ENCODE peak calls at places on chromosome 22, in nine cellular contexts. J is A549, R is ovary, Q is heart right ventricle, A is adrenal gland, H is body of pancreas, V is kidney, O is tibial artery, U is SJSA1. Y is an unnamed sample.
A peak's percentile ranks its signal among the peaks of the same experiment; 100 is the strongest.

GRCh38 chr22:43000441-43001175 is 14.3 kb downstream of the PACSIN2 start:
- DNase-seq in A (peak; percentile 20), J (no peak), U (no peak), O (no peak), V (no peak), H (no peak), Q (no peak), R (no peak), Y (no peak)

GRCh38 chr22:42173183-42173926 is 42.7 kb upstream of the CYP2D6 start:
- DNase-seq in A (peak; percentile 58), U (no peak), O (no peak), R (no peak), H (no peak), Q (no peak), V (no peak), J (no peak), Y (no peak)

GRCh38 chr22:30889268-30889995 is 79.1 kb downstream of the MORC2 start:
- DNase-seq in O (peak; percentile 13), A (no peak), U (no peak), J (no peak), R (peak; percentile 17), H (no peak), Q (no peak), V (peak; percentile 36), Y (no peak)

GRCh38 chr22:39942433-39943213 is 17.6 kb upstream of the TMA7B start:
- DNase-seq in J (no peak), V (no peak), R (no peak), Q (no peak), A (no peak), O (no peak), U (no peak), H (no peak), Y (no peak)

GRCh38 chr22:42662114-42663021 is 13.2 kb upstream of the CYB5R3 start:
- DNase-seq in A (peak; percentile 82), R (peak; percentile 94), H (peak; percentile 86), J (peak; percentile 78), V (peak; percentile 93), O (peak; percentile 80), U (peak; percentile 75), Q (peak; percentile 91), Y (peak; percentile 72)

GRCh38 chr22:27905638-27906037 is 13.4 kb downstream of the PITPNB start:
- DNase-seq in U (no peak), H (no peak), A (no peak), Q (no peak), V (no peak), O (no peak), R (no peak), J (no peak), Y (no peak)

GRCh38 chr22:33883561-33883960 is 36.7 kb downstream of the LARGE1 start:
- DNase-seq in R (no peak), A (no peak), U (peak; percentile 43), J (no peak), Q (no peak), H (no peak), V (no peak), O (no peak), Y (no peak)

GRCh38 chr22:30876925-30877553 is 91.5 kb downstream of the MORC2 start:
- DNase-seq in R (peak; percentile 68), V (peak; percentile 72), O (peak; percentile 19), Q (peak; percentile 49), A (peak; percentile 88), J (no peak), U (no peak), H (peak; percentile 30), Y (no peak)

GRCh38 chr22:41799486-41800347 is 762 bp upstream of the CCDC134 start:
- DNase-seq in H (peak; percentile 43), O (peak; percentile 26), Q (peak; percentile 48), V (peak; percentile 79), A (peak; percentile 68), R (peak; percentile 60), U (no peak), J (no peak), Y (no peak)

GRCh38 chr22:20093437-20093836 is 13.4 kb downstream of the DGCR8 start:
- DNase-seq in O (peak; percentile 46), J (no peak), U (no peak), R (no peak), Q (peak; percentile 69), H (peak; percentile 48), A (no peak), V (peak; percentile 26), Y (no peak)

GRCh38 chr22:44524806-44525205 is 26.8 kb upstream of the RTL6 start:
- DNase-seq in O (no peak), Q (no peak), H (no peak), A (no peak), R (no peak), U (no peak), J (no peak), V (no peak), Y (no peak)

GRCh38 chr22:39543095-39543494 is 10.5 kb upstream of the RPS19BP1 start:
- DNase-seq in A (no peak), V (no peak), U (peak; percentile 34), O (no peak), Q (no peak), H (no peak), J (peak; percentile 33), R (no peak), Y (no peak)

GRCh38 chr22:41471606-41472005 is 2.7 kb downstream of the ACO2 start:
- DNase-seq in R (no peak), A (no peak), Q (no peak), U (no peak), J (no peak), V (no peak), O (no peak), H (no peak), Y (no peak)

GRCh38 chr22:40898850-40899357 is 37.0 kb upstream of the DNAJB7 start:
- DNase-seq in O (no peak), A (no peak), H (no peak), Q (no peak), J (peak; percentile 10), R (no peak), U (peak; percentile 28), V (no peak), Y (no peak)

GRCh38 chr22:50444663-50445062 is 30.2 kb downstream of the SBF1 start:
- DNase-seq in U (no peak), A (peak; percentile 87), Q (no peak), O (no peak), R (peak; percentile 71), J (no peak), H (peak; percentile 49), V (peak; percentile 76), Y (no peak)

GRCh38 chr22:40874016-40874415 is 12.1 kb upstream of the DNAJB7 start:
- DNase-seq in U (no peak), A (peak; percentile 71), O (no peak), J (no peak), Q (no peak), V (no peak), R (no peak), H (no peak), Y (no peak)

GRCh38 chr22:39994046-39994565 is 648 bp upstream of the FAM83F start:
- DNase-seq in A (no peak), J (no peak), H (no peak), V (peak; percentile 48), Q (no peak), U (no peak), R (no peak), O (no peak), Y (no peak)

GRCh38 chr22:41808400-41808799 is 7.9 kb downstream of the CCDC134 start:
- DNase-seq in O (no peak), A (no peak), H (no peak), U (no peak), V (peak; percentile 19), R (no peak), J (no peak), Q (no peak), Y (no peak)

GRCh38 chr22:49855491-49855911 is 1.9 kb downstream of the ZBED4 start:
- DNase-seq in J (no peak), V (no peak), Q (no peak), O (no peak), U (peak; percentile 14), R (no peak), A (no peak), H (peak; percentile 40), Y (no peak)

DNA sequence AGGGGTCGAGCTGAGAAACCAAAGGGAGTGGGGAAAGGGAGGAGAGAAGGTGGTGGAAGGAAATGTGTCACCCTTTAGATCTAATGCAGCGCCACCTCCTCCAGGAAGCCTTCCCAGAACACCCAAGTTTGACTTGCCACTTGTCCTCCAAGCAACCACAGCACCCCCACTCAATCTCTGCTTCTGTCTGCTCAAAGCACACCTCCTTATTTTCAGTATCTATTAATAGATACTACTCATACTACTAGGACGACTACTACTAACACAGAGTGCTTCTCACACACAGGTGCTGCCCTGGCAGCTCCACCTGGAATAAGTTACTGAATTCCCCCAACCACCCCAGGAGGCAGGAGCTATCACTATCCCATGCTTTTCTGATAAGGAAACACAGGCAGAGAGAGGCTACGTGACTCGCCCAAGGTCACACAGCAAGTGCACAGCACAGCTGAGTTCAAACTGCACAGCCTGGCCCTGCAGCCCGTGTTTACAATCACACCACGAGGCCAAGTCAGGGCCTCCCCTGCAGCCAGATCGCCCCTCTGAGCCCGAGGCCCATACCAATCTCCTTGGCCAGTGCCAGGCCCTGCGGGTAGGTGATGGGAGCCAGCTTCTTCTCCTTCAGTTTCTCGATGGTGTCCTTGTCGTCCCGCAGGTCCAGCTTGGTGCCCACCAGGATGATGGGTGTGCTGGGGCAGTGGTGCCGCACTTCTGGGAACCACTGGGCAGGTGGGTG is 13.2 kb downstream of the RAC2 start:
- DNase-seq in A (peak; percentile 19), R (peak; percentile 24), V (no peak), Q (no peak), U (no peak), O (no peak), J (no peak), H (peak; percentile 26), Y (no peak)
- H3K4me1 ChIP-seq in A (peaks cover 14% of the 10 kb centered on the region), R (no peaks in the 10 kb centered on the region), V (peaks cover 3% of the 10 kb centered on the region), Q (no peaks in the 10 kb centered on the region), U (peaks cover 39% of the 10 kb centered on the region), O (peaks cover 9% of the 10 kb centered on the region), J (peaks cover 26% of the 10 kb centered on the region), H (peaks cover 15% of the 10 kb centered on the region), Y (peaks cover 94% of the 10 kb centered on the region)

DNA sequence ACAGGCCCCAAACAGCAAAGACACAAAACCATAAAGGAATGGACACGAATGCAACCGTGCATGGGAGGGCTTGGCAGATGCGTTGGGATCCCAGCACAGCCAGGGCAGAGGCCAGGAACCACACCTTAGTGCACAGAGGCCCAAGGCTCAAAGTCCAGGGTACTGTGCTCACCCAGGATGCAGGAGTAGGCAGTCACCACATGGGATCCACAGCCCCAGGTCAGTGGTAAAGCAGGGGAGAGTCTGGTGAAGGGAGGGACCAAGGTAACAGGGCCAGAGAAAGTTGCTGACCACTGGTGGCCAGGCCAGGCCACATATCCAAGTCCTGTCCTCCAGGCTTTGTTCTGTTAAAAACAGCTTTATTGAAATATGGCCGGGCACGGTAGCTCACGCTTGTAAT is 6.5 kb upstream of the CERK start:
- DNase-seq in R (no peak), O (no peak), H (no peak), A (no peak), Q (no peak), J (no peak), U (no peak), V (peak; percentile 22), Y (no peak)
- H3K4me1 ChIP-seq in R (no peaks in the 10 kb centered on the region), O (peaks cover 10% of the 10 kb centered on the region), H (peaks cover 6% of the 10 kb centered on the region), A (no peaks in the 10 kb centered on the region), Q (no peaks in the 10 kb centered on the region), J (peaks cover 22% of the 10 kb centered on the region), U (peaks cover 4% of the 10 kb centered on the region), V (peaks cover 10% of the 10 kb centered on the region), Y (peaks cover 18% of the 10 kb centered on the region)

GRCh38 chr22:17725465-17725800 is 48.8 kb downstream of the BID start:
- DNase-seq in J (no peak), U (no peak), R (no peak), Q (no peak), A (no peak), H (no peak), V (no peak), O (no peak), Y (no peak)
- H3K4me1 ChIP-seq in J (peaks cover 3% of the 10 kb centered on the region), U (peaks cover 45% of the 10 kb centered on the region), R (peaks cover 6% of the 10 kb centered on the region), Q (peaks cover 6% of the 10 kb centered on the region), A (peaks cover 24% of the 10 kb centered on the region), H (peaks cover 4% of the 10 kb centered on the region), V (no peaks in the 10 kb centered on the region), O (peaks cover 43% of the 10 kb centered on the region), Y (peaks cover 10% of the 10 kb centered on the region)

GRCh38 chr22:23214398-23214797 is 34.1 kb downstream of the BCR start:
- DNase-seq in A (no peak), J (no peak), U (no peak), R (peak; percentile 23), Q (no peak), V (peak; percentile 51), O (no peak), H (no peak), Y (no peak)
- H3K4me1 ChIP-seq in A (peaks cover 19% of the 10 kb centered on the region), J (peaks cover 1% of the 10 kb centered on the region), U (peaks cover 48% of the 10 kb centered on the region), R (peaks cover 20% of the 10 kb centered on the region), Q (peaks cover 29% of the 10 kb centered on the region), V (peaks cover 48% of the 10 kb centered on the region), O (peaks cover 86% of the 10 kb centered on the region), H (peaks cover 66% of the 10 kb centered on the region), Y (peaks cover 47% of the 10 kb centered on the region)

Y was measured in CD8-positive, alpha-beta T cell.